ENCODE peak calls at places on chromosomes 12 and 14, in seven cellular contexts. One of them, this sample, is unnamed. For H3K4me1, the result is how much of the 10 kb centered on the place peaks cover.

GRCh38 chr14:85934123-85934885 is 404.4 kb downstream of the FLRT2 start:
- DNase-seq in GM23248: peak
- DNase-seq in tibial nerve: no peak
- DNase-seq in aorta: peak
- DNase-seq in A549: peak
- DNase-seq in suprapubic skin: no peak
- DNase-seq in cardiac muscle cell: peak
- DNase-seq in this sample: no peak

GRCh38 chr14:69574266-69574953 is at the start of gene CCDC177:
- DNase-seq in GM23248: peak
- DNase-seq in suprapubic skin: no peak
- DNase-seq in cardiac muscle cell: peak
- DNase-seq in aorta: no peak
- DNase-seq in tibial nerve: no peak
- DNase-seq in A549: peak
- DNase-seq in this sample: peak

GRCh38 chr14:88992011-88992410 is 167.6 kb downstream of the TTC8 start:
- DNase-seq in aorta: no peak
- DNase-seq in A549: no peak
- DNase-seq in tibial nerve: no peak
- DNase-seq in suprapubic skin: no peak
- DNase-seq in cardiac muscle cell: no peak
- DNase-seq in GM23248: no peak
- DNase-seq in this sample: no peak

GRCh38 chr12:56645201-56645716 is 525 bp downstream of the ATP5F1B start:
- DNase-seq in GM23248: peak
- DNase-seq in tibial nerve: no peak
- DNase-seq in cardiac muscle cell: peak
- DNase-seq in aorta: no peak
- DNase-seq in A549: no peak
- DNase-seq in suprapubic skin: peak
- DNase-seq in this sample: no peak

GRCh38 chr12:32609966-32610365 is 69.1 kb upstream of the DNM1L start:
- DNase-seq in A549: no peak
- DNase-seq in suprapubic skin: no peak
- DNase-seq in aorta: no peak
- DNase-seq in GM23248: no peak
- DNase-seq in tibial nerve: no peak
- DNase-seq in cardiac muscle cell: no peak
- DNase-seq in this sample: no peak

GRCh38 chr12:131095826-131096680 is 142.3 kb downstream of the ADGRD1 start:
- DNase-seq in tibial nerve: peak
- DNase-seq in suprapubic skin: no peak
- DNase-seq in A549: no peak
- DNase-seq in aorta: no peak
- DNase-seq in cardiac muscle cell: no peak
- DNase-seq in GM23248: no peak
- DNase-seq in this sample: no peak

GRCh38 chr12:123986374-123986920 is 13.4 kb downstream of the ZNF664 start:
- DNase-seq in tibial nerve: no peak
- DNase-seq in A549: no peak
- DNase-seq in aorta: no peak
- DNase-seq in suprapubic skin: no peak
- DNase-seq in GM23248: no peak
- DNase-seq in cardiac muscle cell: no peak
- DNase-seq in this sample: no peak

GRCh38 chr14:31678421-31679249 is 117.4 kb downstream of the NUBPL start:
- DNase-seq in GM23248: no peak
- DNase-seq in cardiac muscle cell: no peak
- DNase-seq in suprapubic skin: no peak
- DNase-seq in tibial nerve: no peak
- DNase-seq in aorta: no peak
- DNase-seq in A549: no peak
- DNase-seq in this sample: no peak

GRCh38 chr14:77240336-77240915 is 30.6 kb downstream of the NGB start:
- DNase-seq in tibial nerve: no peak
- DNase-seq in cardiac muscle cell: no peak
- DNase-seq in A549: no peak
- DNase-seq in aorta: no peak
- DNase-seq in suprapubic skin: no peak
- DNase-seq in GM23248: no peak
- DNase-seq in this sample: no peak

GRCh38 chr14:95770777-95771176 is 56.9 kb upstream of the TCL1A start:
- DNase-seq in GM23248: peak
- DNase-seq in cardiac muscle cell: no peak
- DNase-seq in aorta: no peak
- DNase-seq in suprapubic skin: no peak
- DNase-seq in A549: no peak
- DNase-seq in tibial nerve: no peak
- DNase-seq in this sample: no peak

GRCh38 chr14:99427632-99428315 is 52.9 kb downstream of the SETD3 start:
- DNase-seq in A549: no peak
- DNase-seq in aorta: no peak
- DNase-seq in cardiac muscle cell: peak
- DNase-seq in GM23248: peak
- DNase-seq in suprapubic skin: no peak
- DNase-seq in tibial nerve: no peak
- DNase-seq in this sample: no peak

GRCh38 chr14:34692348-34692747 is 22.0 kb downstream of the CFL2 start:
- DNase-seq in A549: no peak
- DNase-seq in GM23248: peak
- DNase-seq in aorta: no peak
- DNase-seq in cardiac muscle cell: no peak
- DNase-seq in tibial nerve: no peak
- DNase-seq in suprapubic skin: no peak
- DNase-seq in this sample: no peak

GRCh38 chr12:68279227-68280054 is 26.0 kb upstream of the IL22 start:
- DNase-seq in tibial nerve: no peak
- DNase-seq in suprapubic skin: no peak
- DNase-seq in cardiac muscle cell: peak
- DNase-seq in A549: no peak
- DNase-seq in aorta: no peak
- DNase-seq in GM23248: no peak
- DNase-seq in this sample: no peak

GRCh38 chr12:65784616-65785015 is 39.7 kb upstream of the HMGA2 start:
- DNase-seq in A549: no peak
- DNase-seq in GM23248: peak
- DNase-seq in tibial nerve: no peak
- DNase-seq in cardiac muscle cell: peak
- DNase-seq in suprapubic skin: no peak
- DNase-seq in aorta: no peak
- DNase-seq in this sample: no peak

GRCh38 chr12:111578971-111579340 is 20.2 kb downstream of the ATXN2 start:
- DNase-seq in aorta: no peak
- DNase-seq in cardiac muscle cell: no peak
- DNase-seq in tibial nerve: no peak
- DNase-seq in A549: no peak
- DNase-seq in GM23248: no peak
- DNase-seq in suprapubic skin: no peak
- DNase-seq in this sample: no peak

GRCh38 chr12:114501474-114501807 is 95.5 kb upstream of the TBX5 start:
- DNase-seq in GM23248: no peak
- DNase-seq in A549: no peak
- DNase-seq in cardiac muscle cell: no peak
- DNase-seq in suprapubic skin: no peak
- DNase-seq in tibial nerve: no peak
- DNase-seq in aorta: no peak
- DNase-seq in this sample: no peak

GRCh38 chr12:102526701-102527100 is 46.3 kb upstream of the IGF1 start:
- DNase-seq in cardiac muscle cell: peak
- DNase-seq in suprapubic skin: no peak
- DNase-seq in tibial nerve: no peak
- DNase-seq in GM23248: peak
- DNase-seq in aorta: no peak
- DNase-seq in A549: no peak
- DNase-seq in this sample: no peak

GRCh38 chr14:23112359-23113178 is 6.5 kb downstream of the CEBPE start:
- DNase-seq in aorta: peak
- DNase-seq in A549: no peak
- DNase-seq in tibial nerve: no peak
- DNase-seq in suprapubic skin: no peak
- DNase-seq in GM23248: peak
- DNase-seq in cardiac muscle cell: peak
- DNase-seq in this sample: no peak

GRCh38 chr12:14824012-14824634 is 10.1 kb upstream of the SMCO3 start:
- DNase-seq in GM23248: peak
- DNase-seq in aorta: no peak
- DNase-seq in cardiac muscle cell: no peak
- DNase-seq in tibial nerve: no peak
- DNase-seq in suprapubic skin: no peak
- DNase-seq in A549: no peak
- DNase-seq in this sample: no peak

GRCh38 chr12:113347107-113347506 is 11.3 kb upstream of the PLBD2 start:
- DNase-seq in suprapubic skin: no peak
- DNase-seq in cardiac muscle cell: no peak
- DNase-seq in aorta: no peak
- DNase-seq in A549: no peak
- DNase-seq in GM23248: no peak
- DNase-seq in tibial nerve: no peak
- DNase-seq in this sample: no peak

GRCh38 chr12:103422328-103422727 is 73.4 kb downstream of the C12orf42 start:
- DNase-seq in cardiac muscle cell: no peak
- DNase-seq in GM23248: no peak
- DNase-seq in aorta: no peak
- DNase-seq in suprapubic skin: no peak
- DNase-seq in tibial nerve: no peak
- DNase-seq in A549: no peak
- DNase-seq in this sample: no peak

GRCh38 chr14:40417777-40418401 is 985.7 kb upstream of the FBXO33 start:
- DNase-seq in cardiac muscle cell: peak
- DNase-seq in GM23248: peak
- DNase-seq in aorta: no peak
- DNase-seq in suprapubic skin: no peak
- DNase-seq in tibial nerve: no peak
- DNase-seq in A549: peak
- DNase-seq in this sample: no peak

GRCh38 chr12:45660330-45660729 is 69.2 kb upstream of the ARID2 start:
- DNase-seq in A549: peak
- DNase-seq in GM23248: peak
- DNase-seq in aorta: peak
- DNase-seq in tibial nerve: no peak
- DNase-seq in suprapubic skin: no peak
- DNase-seq in cardiac muscle cell: peak
- DNase-seq in this sample: peak

GRCh38 chr14:75198291-75198933 is 22.0 kb upstream of the TMED10 start:
- DNase-seq in aorta: peak
- DNase-seq in cardiac muscle cell: peak
- DNase-seq in suprapubic skin: no peak
- DNase-seq in A549: no peak
- DNase-seq in tibial nerve: no peak
- DNase-seq in GM23248: no peak
- DNase-seq in this sample: no peak

GRCh38 chr12:52645120-52645761 is 6.8 kb downstream of the KRT2 start:
- DNase-seq in tibial nerve: no peak
- DNase-seq in aorta: no peak
- DNase-seq in GM23248: no peak
- DNase-seq in cardiac muscle cell: no peak
- DNase-seq in suprapubic skin: no peak
- DNase-seq in A549: no peak
- DNase-seq in this sample: no peak

GRCh38 chr14:24857277-24857676 is 192.7 kb downstream of the STXBP6 start:
- DNase-seq in suprapubic skin: no peak
- DNase-seq in aorta: no peak
- DNase-seq in A549: no peak
- DNase-seq in tibial nerve: no peak
- DNase-seq in GM23248: no peak
- DNase-seq in cardiac muscle cell: no peak
- DNase-seq in this sample: no peak

GRCh38 chr12:25249951-25250738 is 584 bp downstream of the KRAS start:
- DNase-seq in cardiac muscle cell: peak
- DNase-seq in GM23248: peak
- DNase-seq in aorta: peak
- DNase-seq in suprapubic skin: peak
- DNase-seq in A549: peak
- DNase-seq in tibial nerve: peak
- DNase-seq in this sample: no peak

DNA sequence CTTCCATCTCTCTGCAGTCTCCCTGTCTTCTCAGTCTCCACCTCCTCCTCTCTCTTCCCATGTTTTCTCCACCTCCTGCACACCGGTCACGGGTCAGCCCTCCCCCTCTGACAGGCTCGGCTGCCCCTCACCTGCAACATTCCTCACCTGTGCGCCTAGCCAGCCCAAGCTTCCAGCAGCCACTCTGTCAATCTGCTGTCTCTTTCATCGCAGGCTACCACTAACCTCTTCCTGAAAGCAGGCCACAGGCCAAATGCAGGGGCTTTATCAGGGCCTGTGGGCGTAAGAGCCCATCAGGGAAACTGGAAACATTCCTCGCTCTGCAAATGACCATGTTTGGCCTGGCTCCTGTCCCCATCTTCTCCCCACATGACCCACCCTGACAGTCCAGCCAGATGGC is 34.5 kb downstream of the CMKLR1 start:
- DNase-seq in aorta: no peak
- DNase-seq in A549: no peak
- DNase-seq in tibial nerve: no peak
- DNase-seq in suprapubic skin: no peak
- DNase-seq in cardiac muscle cell: peak
- DNase-seq in GM23248: no peak
- DNase-seq in this sample: no peak
- H3K4me1 ChIP-seq in aorta: under half
- H3K4me1 ChIP-seq in A549: under half
- H3K4me1 ChIP-seq in tibial nerve: half or more
- H3K4me1 ChIP-seq in suprapubic skin: half or more
- H3K4me1 ChIP-seq in cardiac muscle cell: under half
- H3K4me1 ChIP-seq in GM23248: half or more
- H3K4me1 ChIP-seq in this sample: under half

GRCh38 chr14:105527381-105528196 is 1.2 kb downstream of the TMEM121 start:
- DNase-seq in suprapubic skin: peak
- DNase-seq in A549: no peak
- DNase-seq in aorta: no peak
- DNase-seq in cardiac muscle cell: no peak
- DNase-seq in GM23248: no peak
- DNase-seq in tibial nerve: no peak
- DNase-seq in this sample: peak
- H3K4me3 ChIP-seq in suprapubic skin: peak
- H3K4me3 ChIP-seq in A549: peak
- H3K4me3 ChIP-seq in aorta: peak
- H3K4me3 ChIP-seq in cardiac muscle cell: no peak
- H3K4me3 ChIP-seq in GM23248: peak
- H3K4me3 ChIP-seq in tibial nerve: peak
- H3K4me3 ChIP-seq in this sample: peak

GRCh38 chr12:22687677-22688076 is 62.7 kb downstream of the ETNK1 start:
- DNase-seq in GM23248: peak
- DNase-seq in aorta: no peak
- DNase-seq in suprapubic skin: no peak
- DNase-seq in tibial nerve: no peak
- DNase-seq in cardiac muscle cell: peak
- DNase-seq in A549: no peak
- DNase-seq in this sample: no peak

GRCh38 chr12:22692964-22693555 is 68.1 kb downstream of the ETNK1 start:
- DNase-seq in tibial nerve: no peak
- DNase-seq in GM23248: no peak
- DNase-seq in cardiac muscle cell: no peak
- DNase-seq in A549: no peak
- DNase-seq in suprapubic skin: no peak
- DNase-seq in aorta: no peak
- DNase-seq in this sample: no peak

GRCh38 chr12:22691319-22691718 is 66.3 kb downstream of the ETNK1 start:
- DNase-seq in cardiac muscle cell: no peak
- DNase-seq in GM23248: no peak
- DNase-seq in tibial nerve: no peak
- DNase-seq in A549: no peak
- DNase-seq in suprapubic skin: no peak
- DNase-seq in aorta: no peak
- DNase-seq in this sample: no peak
- H3K4me1 ChIP-seq in cardiac muscle cell: under half
- H3K4me1 ChIP-seq in GM23248: under half
- H3K4me1 ChIP-seq in tibial nerve: under half
- H3K4me1 ChIP-seq in A549: under half
- H3K4me1 ChIP-seq in suprapubic skin: under half
- H3K4me1 ChIP-seq in aorta: under half
- H3K4me1 ChIP-seq in this sample: under half

GRCh38 chr12:13342971-13343370 is 146.4 kb downstream of the EMP1 start:
- DNase-seq in cardiac muscle cell: no peak
- DNase-seq in aorta: no peak
- DNase-seq in A549: no peak
- DNase-seq in tibial nerve: no peak
- DNase-seq in suprapubic skin: no peak
- DNase-seq in GM23248: peak
- DNase-seq in this sample: no peak
- H3K4me3 ChIP-seq in cardiac muscle cell: no peak
- H3K4me3 ChIP-seq in aorta: no peak
- H3K4me3 ChIP-seq in A549: no peak
- H3K4me3 ChIP-seq in tibial nerve: no peak
- H3K4me3 ChIP-seq in suprapubic skin: no peak
- H3K4me3 ChIP-seq in GM23248: no peak
- H3K4me3 ChIP-seq in this sample: no peak

This sample was measured in RWPE2.